ENCODE peak calls at places on chromosomes 7 and 10, in nine cellular contexts. U is endodermal cell, H is lower leg skin, V is stomach, W is neural progenitor cell, R is PC-3, E is OCI-LY7, O is GM23338, L is tibial artery. Y is an unnamed sample.
A peak's percentile ranks its signal among the peaks of the same experiment; 100 is the strongest.

GRCh38 chr10:95770084-95770720 is 14.2 kb downstream of the ENTPD1 start:
- DNase-seq in V (no peak), L (no peak), R (no peak), U (no peak), O (no peak), H (no peak), W (no peak), E (no peak), Y (no peak)

GRCh38 chr7:140249036-140249806 is 72.4 kb upstream of the KDM7A start:
- DNase-seq in R (no peak), V (no peak), O (no peak), U (no peak), E (no peak), H (no peak), W (no peak), L (no peak), Y (no peak)

GRCh38 chr7:25028370-25028971 is 48.5 kb upstream of the OSBPL3 start:
- DNase-seq in W (no peak), E (no peak), U (no peak), L (no peak), H (no peak), V (no peak), O (no peak), R (peak; percentile 84), Y (no peak)

GRCh38 chr7:158252837-158253669 is 334.6 kb downstream of the PTPRN2 start:
- DNase-seq in H (no peak), R (no peak), W (no peak), L (peak; percentile 14), E (no peak), O (no peak), U (peak; percentile 39), V (peak; percentile 17), Y (no peak)

GRCh38 chr10:8183241-8183704 is 128.8 kb downstream of the GATA3 start:
- DNase-seq in O (no peak), R (peak; percentile 13), W (no peak), V (no peak), E (no peak), H (no peak), U (no peak), L (no peak), Y (no peak)

GRCh38 chr7:119197872-119198527 is 973.5 kb downstream of the ANKRD7 start:
- DNase-seq in O (peak; percentile 88), E (peak; percentile 59), H (peak; percentile 24), U (peak; percentile 75), R (peak; percentile 73), V (peak; percentile 42), W (peak; percentile 83), L (no peak), Y (peak; percentile 41)

GRCh38 chr10:121591186-121591585 is 7.1 kb downstream of the FGFR2 start:
- DNase-seq in V (no peak), W (no peak), R (no peak), H (no peak), O (no peak), U (no peak), L (no peak), E (no peak), Y (no peak)

GRCh38 chr7:101017099-101017777 is 2.6 kb upstream of the MUC17 start:
- DNase-seq in L (peak; percentile 47), R (peak; percentile 72), O (peak; percentile 86), V (peak; percentile 68), H (peak; percentile 71), E (peak; percentile 26), U (peak; percentile 87), W (peak; percentile 77), Y (no peak)

GRCh38 chr7:113085781-113086390 is 741 bp downstream of the GPR85 start:
- DNase-seq in V (no peak), R (no peak), L (no peak), U (no peak), W (peak; percentile 17), O (peak; percentile 20), E (no peak), H (no peak), Y (no peak)

GRCh38 chr10:109891105-109891504 is 32.2 kb downstream of the XPNPEP1 start:
- DNase-seq in V (no peak), R (no peak), O (no peak), L (no peak), E (no peak), W (no peak), H (no peak), U (no peak), Y (no peak)

GRCh38 chr7:70063371-70063770 is 465.1 kb downstream of the AUTS2 start:
- DNase-seq in W (no peak), U (no peak), E (no peak), R (no peak), L (no peak), O (no peak), V (no peak), H (no peak), Y (no peak)

GRCh38 chr7:69674701-69675182 is 76.5 kb downstream of the AUTS2 start:
- DNase-seq in U (no peak), V (no peak), O (no peak), H (no peak), W (no peak), L (no peak), R (no peak), E (no peak), Y (peak; percentile 81)

GRCh38 chr10:69571618-69572158 is 1.5 kb downstream of the NEUROG3 start:
- DNase-seq in W (peak; percentile 60), O (peak; percentile 66), H (no peak), U (peak; percentile 68), R (no peak), L (no peak), E (no peak), V (no peak), Y (no peak)

GRCh38 chr7:90951986-90952648 is 312.1 kb upstream of the FZD1 start:
- DNase-seq in R (no peak), W (peak; percentile 56), E (no peak), V (no peak), L (no peak), O (peak; percentile 10), H (no peak), U (no peak), Y (no peak)

GRCh38 chr7:70764004-70764691 is 367.8 kb upstream of the GALNT17 start:
- DNase-seq in V (no peak), E (peak; percentile 70), O (no peak), R (no peak), H (no peak), W (no peak), U (no peak), L (no peak), Y (no peak)

GRCh38 chr7:85287126-85287825 is 100.4 kb upstream of the SEMA3D start:
- DNase-seq in W (no peak), R (no peak), E (no peak), H (peak; percentile 29), U (no peak), V (no peak), O (no peak), L (no peak), Y (no peak)

GRCh38 chr7:29194594-29195417 is at the start of gene CHN2:
- DNase-seq in O (peak; percentile 85), L (peak; percentile 62), W (peak; percentile 84), H (peak; percentile 53), V (peak; percentile 75), U (peak; percentile 88), R (peak; percentile 47), E (no peak), Y (no peak)
- H3K4me3 ChIP-seq in O (peak within 1 kb of the TSS; percentile 76), L (peak within 1 kb of the TSS; percentile 50), W (peak within 1 kb of the TSS; percentile 72), H (peak within 1 kb of the TSS; percentile 52), V (peak within 1 kb of the TSS; percentile 68), U (peak within 1 kb of the TSS; percentile 83), R (peak within 1 kb of the TSS; percentile 93), E (no peak within 1 kb of the TSS), Y (peak within 1 kb of the TSS; percentile 57)

DNA sequence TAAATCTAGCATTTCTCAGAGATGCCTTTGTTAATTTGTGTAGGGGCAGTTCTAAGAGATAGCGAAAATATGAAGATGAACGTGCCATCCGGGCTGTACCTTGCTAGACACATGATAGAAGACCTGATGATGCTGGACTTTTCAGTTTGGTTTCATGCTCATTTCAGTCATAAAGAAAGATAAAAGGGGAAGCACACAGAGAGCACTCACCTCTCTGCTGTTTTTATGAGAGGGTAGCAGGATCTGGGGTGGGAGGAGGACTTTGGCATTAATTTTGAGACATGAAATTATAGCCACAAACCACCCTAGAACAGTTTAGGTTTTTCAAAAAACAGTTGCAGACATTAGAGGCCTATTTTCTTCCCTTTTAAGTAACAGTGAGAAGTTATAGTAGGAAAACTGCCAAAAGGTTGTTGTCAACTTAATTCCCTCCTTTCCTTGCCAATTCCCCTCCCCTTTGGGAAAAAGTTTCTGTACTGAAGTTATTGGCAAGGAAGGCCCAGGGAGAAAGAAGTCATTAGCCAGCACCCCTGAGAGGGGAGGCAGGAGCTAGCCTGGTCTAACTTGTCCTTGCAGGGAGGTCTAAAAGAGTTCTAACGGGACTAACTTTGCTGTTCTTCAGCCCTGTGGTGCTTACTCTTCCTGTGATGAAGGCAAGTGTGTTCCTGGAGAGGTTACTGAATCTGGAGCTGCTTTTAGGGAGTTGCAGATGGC is 2.7 kb downstream of the ST7 start:
- DNase-seq in V (no peak), L (no peak), H (no peak), W (no peak), R (no peak), U (no peak), O (no peak), E (peak; percentile 14), Y (no peak)
- H3K4me3 ChIP-seq in V (no peak overlapping the region), L (no peak overlapping the region), H (no peak overlapping the region), W (no peak overlapping the region), R (peak overlapping the region; percentile 76), U (no peak overlapping the region), O (no peak overlapping the region), E (no peak overlapping the region), Y (no peak overlapping the region)

GRCh38 chr7:121313220-121313792 is 15.5 kb upstream of the WNT16 start:
- DNase-seq in L (no peak), H (peak; percentile 53), E (no peak), W (no peak), V (no peak), U (no peak), R (peak; percentile 39), O (no peak), Y (no peak)

DNA sequence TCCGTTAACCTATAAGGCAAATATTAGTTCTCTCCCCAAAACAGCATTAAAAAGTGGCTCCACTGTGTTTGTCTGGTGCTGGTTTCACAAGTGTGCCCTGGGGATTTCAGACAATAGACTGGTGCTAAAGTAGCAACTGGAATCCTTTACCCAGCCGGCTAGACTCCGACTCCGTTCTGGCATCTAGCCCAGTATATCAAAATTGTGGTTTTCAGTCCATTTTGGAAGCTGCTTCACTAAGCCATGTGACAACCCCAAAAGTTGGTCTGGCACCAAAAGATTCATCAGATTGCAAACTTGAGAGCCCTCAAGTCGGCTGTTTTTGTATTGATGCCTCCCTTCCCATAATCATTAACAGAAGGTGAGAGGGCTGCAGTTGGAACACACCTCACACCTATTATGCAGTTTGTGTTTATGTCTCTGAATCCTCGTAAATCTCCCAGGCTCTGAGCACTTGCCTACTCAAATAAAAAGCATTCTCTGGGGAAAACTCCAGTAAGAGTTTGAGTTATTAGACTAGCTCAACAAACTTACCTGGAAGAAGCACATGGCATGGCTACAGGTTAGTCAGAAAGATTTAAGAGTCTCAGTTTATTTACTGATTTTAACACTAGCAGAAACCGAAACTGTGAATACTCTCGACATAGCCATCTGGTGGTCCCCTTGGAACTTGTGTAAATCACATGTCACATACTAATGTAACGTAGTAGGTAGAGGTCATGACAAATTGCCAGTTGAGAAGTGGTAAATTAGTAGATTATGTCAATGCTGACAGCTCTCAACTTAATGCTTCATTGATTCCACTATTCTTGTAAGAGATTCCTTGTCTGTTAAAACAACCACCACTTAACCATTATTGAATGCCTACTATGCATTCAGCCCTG is 14.8 kb upstream of the WNT16 start:
- DNase-seq in H (no peak), U (no peak), R (no peak), O (no peak), E (peak; percentile 30), L (no peak), W (no peak), V (no peak), Y (peak; percentile 65)
- H3K4me3 ChIP-seq in H (no peak overlapping the region), U (peak overlapping the region; percentile 12), R (no peak overlapping the region), O (no peak overlapping the region), E (peak overlapping the region; percentile 49), L (no peak overlapping the region), W (no peak overlapping the region), V (no peak overlapping the region), Y (no peak overlapping the region)

GRCh38 chr7:77571791-77572190 is 34.7 kb downstream of the PTPN12 start:
- DNase-seq in U (no peak), O (no peak), V (no peak), H (no peak), E (no peak), L (no peak), R (no peak), W (no peak), Y (no peak)
- H3K4me3 ChIP-seq in U (no peak overlapping the region), O (no peak overlapping the region), V (no peak overlapping the region), H (no peak overlapping the region), E (no peak overlapping the region), L (no peak overlapping the region), R (no peak overlapping the region), W (no peak overlapping the region), Y (no peak overlapping the region)

Y was measured in LNCaP clone FGC.